ENCODE peak calls at places on chromosome 7, in seven cellular contexts. X is GM23248, Q is H1, G is hepatocyte, V is PC-3, J is MM.1S, F is mammary epithelial cell. P is an unnamed sample.

GRCh38 chr7:64876792-64877713 is 26.0 kb upstream of the ZNF273 start:
- DNase-seq in X (peak), Q (peak), G (peak), V (no peak), J (peak), F (peak), P (no peak)

GRCh38 chr7:43260980-43261878 is 148.8 kb downstream of the HECW1 start:
- DNase-seq in X (peak), Q (peak), G (peak), V (peak), J (peak), F (peak), P (peak)

GRCh38 chr7:81684513-81685262 is 85.2 kb downstream of the HGF start:
- DNase-seq in X (peak), Q (no peak), G (peak), V (peak), J (no peak), F (peak), P (peak)

GRCh38 chr7:130721486-130722277 is 12.3 kb downstream of the KLF14 start:
- DNase-seq in X (peak), Q (no peak), G (peak), V (peak), J (peak), F (peak), P (peak)

GRCh38 chr7:129993275-129993674 is 40.5 kb upstream of the UBE2H start:
- DNase-seq in X (no peak), Q (no peak), G (peak), V (no peak), J (no peak), F (no peak), P (no peak)

GRCh38 chr7:8217200-8218068 is 44.5 kb downstream of the ICA1 start:
- DNase-seq in X (peak), Q (no peak), G (peak), V (peak), J (peak), F (peak), P (peak)

GRCh38 chr7:136294977-136295376 is 317.8 kb upstream of the MTPN start:
- DNase-seq in X (no peak), Q (no peak), G (no peak), V (peak), J (peak), F (no peak), P (no peak)

GRCh38 chr7:5234852-5235831 is 45.1 kb downstream of the WIPI2 start:
- DNase-seq in X (peak), Q (no peak), G (peak), V (peak), J (peak), F (peak), P (peak)

GRCh38 chr7:469591-469961 is 50.1 kb downstream of the PDGFA start:
- DNase-seq in X (no peak), Q (no peak), G (no peak), V (no peak), J (no peak), F (no peak), P (no peak)

GRCh38 chr7:15326044-15326644 is 235.7 kb downstream of the AGMO start:
- DNase-seq in X (peak), Q (no peak), G (peak), V (peak), J (peak), F (no peak), P (peak)

GRCh38 chr7:28458732-28459131 is 46.4 kb downstream of the CREB5 start:
- DNase-seq in X (no peak), Q (no peak), G (no peak), V (no peak), J (no peak), F (no peak), P (peak)

GRCh38 chr7:149776305-149776704 is 2.9 kb upstream of the ZNF467 start:
- DNase-seq in X (no peak), Q (no peak), G (no peak), V (peak), J (no peak), F (no peak), P (no peak)

GRCh38 chr7:157018328-157018996 is 8.0 kb upstream of the MNX1 start:
- DNase-seq in X (peak), Q (no peak), G (no peak), V (no peak), J (no peak), F (no peak), P (no peak)
- TF ChIP-seq EZH2 in X (peak), Q (peak), G (peak), V (peak), J (no peak), F (peak), P (peak)

DNA sequence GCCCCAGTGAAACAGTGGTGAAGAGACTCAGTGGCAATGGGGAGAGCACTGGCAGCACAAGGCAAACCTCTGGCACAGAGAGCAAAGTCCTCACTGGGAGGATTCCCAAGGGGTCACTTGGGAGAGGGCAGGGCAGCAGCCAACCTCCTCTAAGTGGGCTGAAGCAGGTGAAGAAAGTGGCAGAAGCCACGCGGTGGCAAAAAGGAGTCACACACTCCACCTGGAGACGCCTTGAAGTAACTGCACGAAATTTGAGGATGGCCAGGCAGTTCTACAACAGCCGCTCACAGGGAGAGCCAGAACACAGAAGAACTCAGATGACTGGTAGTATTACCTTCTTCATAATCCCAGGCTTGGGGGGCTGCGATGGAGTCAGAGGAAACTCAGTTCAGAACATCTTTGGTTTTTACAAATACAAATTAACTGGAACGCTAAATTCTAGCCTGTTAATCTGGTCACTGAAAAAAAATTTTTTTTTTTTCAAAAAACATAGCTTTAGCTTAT is 603 bp upstream of the IL6 start:
- DNase-seq in X (peak), Q (no peak), G (peak), V (peak), J (peak), F (peak), P (peak)
- H3K27ac ChIP-seq in X (peak), Q (no peak), G (peak), V (peak), J (no peak), F (peak), P (peak)

DNA sequence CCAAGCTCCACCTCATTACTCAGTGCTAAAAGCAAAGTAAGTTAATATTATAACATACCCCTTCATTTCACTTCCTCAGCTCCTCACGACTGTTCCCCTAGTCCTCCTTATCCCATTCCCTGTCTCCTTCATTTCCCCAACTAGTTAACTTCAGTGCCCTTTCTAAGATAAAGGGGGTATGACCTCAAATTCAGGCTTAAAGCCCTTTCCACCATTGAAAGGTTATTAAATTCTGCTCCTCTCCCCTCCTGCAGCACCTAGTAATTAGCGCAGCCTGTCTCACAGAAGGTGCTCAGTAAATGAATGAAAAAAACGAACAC is 1.0 kb downstream of the CRPPA start:
- DNase-seq in X (no peak), Q (no peak), G (no peak), V (no peak), J (no peak), F (no peak), P (no peak)
- H2AFZ ChIP-seq in X (peak), Q (peak), G (peak), V (peak), J (peak), F (peak), P (peak)

GRCh38 chr7:37193775-37194135 is 254.9 kb downstream of the ELMO1 start:
- DNase-seq in X (no peak), Q (no peak), G (no peak), V (no peak), J (no peak), F (no peak), P (no peak)
- TF ChIP-seq EZH2 in X (no peak), Q (no peak), G (no peak), V (no peak), J (no peak), F (no peak), P (no peak)

P was measured in fibroblast of lung.